ENCODE peak calls at places on chromosomes 5 and 9, in eight cellular contexts. E is KG1; X is activated CD4-positive, alpha-beta T cell treated with anti-CD3 and anti-CD28 coated beads, Interleukin-2, amount 10 ng/mL, durations not matched to agents 24 days and 14 days; D is AG10803; S is GM19239; Z is mucosa of descending colon; M is psoas muscle; L is tibial nerve. F is an unnamed sample.

GRCh38 chr9:89878687-89879086 is 273.9 kb downstream of the GADD45G start:
- DNase-seq in M (peak), E (no peak), X (no peak), L (peak), S (no peak), Z (peak), D (no peak), F (peak)

GRCh38 chr9:19630762-19631161 is 158.1 kb downstream of the SLC24A2 start:
- DNase-seq in S (no peak), D (no peak), L (no peak), X (no peak), Z (no peak), E (no peak), M (no peak), F (no peak)

GRCh38 chr5:998276-998974 is 10.2 kb upstream of the NKD2 start:
- DNase-seq in D (no peak), Z (no peak), L (peak), M (no peak), S (no peak), X (no peak), E (no peak), F (peak)

GRCh38 chr9:134205636-134206316 is 41.4 kb upstream of the RNU6ATAC start:
- DNase-seq in X (no peak), S (no peak), Z (peak), D (peak), E (no peak), M (peak), L (peak), F (peak)

GRCh38 chr5:62307364-62307689 is 1.3 kb downstream of the KIF2A start:
- DNase-seq in E (no peak), D (no peak), Z (no peak), M (no peak), S (no peak), L (no peak), X (no peak), F (no peak)

GRCh38 chr9:130183133-130183762 is 11.0 kb downstream of the NCS1 start:
- DNase-seq in X (no peak), M (no peak), L (no peak), E (no peak), S (no peak), D (peak), Z (no peak), F (no peak)

GRCh38 chr5:89320889-89321288 is 437.9 kb upstream of the MEF2C start:
- DNase-seq in L (no peak), M (no peak), Z (no peak), X (no peak), E (no peak), S (no peak), D (no peak), F (no peak)

GRCh38 chr9:133761641-133762248 is 23.6 kb upstream of the SARDH start:
- DNase-seq in X (no peak), M (peak), S (no peak), L (no peak), E (no peak), D (no peak), Z (no peak), F (no peak)

GRCh38 chr5:127757576-127757975 is 54.4 kb downstream of the CCDC192 start:
- DNase-seq in X (peak), E (no peak), L (no peak), M (no peak), D (peak), S (peak), Z (peak), F (peak)

GRCh38 chr5:148312159-148312558 is at the start of gene SPINK7:
- DNase-seq in L (no peak), M (no peak), E (no peak), D (no peak), X (no peak), S (no peak), Z (no peak), F (no peak)

GRCh38 chr5:139961435-139962157 is 81.5 kb downstream of the NRG2 start:
- DNase-seq in Z (no peak), E (no peak), X (no peak), D (no peak), L (no peak), S (no peak), M (no peak), F (no peak)

GRCh38 chr5:57128325-57128724 is 45.5 kb upstream of the GPBP1 start:
- DNase-seq in S (no peak), X (no peak), L (no peak), M (no peak), Z (no peak), E (no peak), D (no peak), F (no peak)

GRCh38 chr5:135318924-135319323 is 80.1 kb downstream of the MACROH2A1 start:
- DNase-seq in D (no peak), X (no peak), M (no peak), L (no peak), S (no peak), E (no peak), Z (no peak), F (no peak)

GRCh38 chr9:132586830-132587483 is 4.6 kb downstream of the BARHL1 start:
- DNase-seq in S (no peak), X (no peak), Z (no peak), M (no peak), E (no peak), L (no peak), D (no peak), F (no peak)

GRCh38 chr9:1032181-1032580 is 18.0 kb upstream of the DMRT2 start:
- DNase-seq in D (no peak), S (no peak), L (no peak), X (no peak), Z (no peak), E (no peak), M (no peak), F (no peak)

GRCh38 chr9:123696476-123696875 is 233.4 kb downstream of the DENND1A start:
- DNase-seq in X (no peak), Z (no peak), E (no peak), L (no peak), D (peak), S (no peak), M (no peak), F (no peak)

GRCh38 chr9:98362624-98363023 is 107.2 kb upstream of the TBC1D2 start:
- DNase-seq in L (no peak), Z (no peak), M (no peak), E (no peak), X (no peak), D (no peak), S (no peak), F (no peak)

GRCh38 chr5:31995011-31995410 is 179.1 kb downstream of the GOLPH3 start:
- DNase-seq in L (no peak), S (no peak), D (no peak), Z (no peak), E (no peak), M (no peak), X (no peak), F (no peak)

GRCh38 chr9:94806307-94806893 is 79.9 kb downstream of the AOPEP start:
- DNase-seq in E (peak), X (no peak), D (peak), L (no peak), M (no peak), Z (no peak), S (no peak), F (no peak)

GRCh38 chr9:97938081-97938644 is at the start of gene HEMGN:
- DNase-seq in E (peak), D (no peak), L (no peak), X (peak), M (no peak), Z (no peak), S (no peak), F (no peak)

GRCh38 chr5:157026789-157027424 is 32.0 kb downstream of the HAVCR1 start:
- DNase-seq in Z (peak), M (no peak), S (no peak), X (peak), E (no peak), D (no peak), L (no peak), F (no peak)

GRCh38 chr5:31605920-31606319 is 33.0 kb upstream of the PDZD2 start:
- DNase-seq in E (no peak), S (no peak), M (no peak), X (no peak), D (no peak), Z (no peak), L (no peak), F (no peak)

GRCh38 chr5:178068293-178068692 is 45.0 kb upstream of the N4BP3 start:
- DNase-seq in E (no peak), L (no peak), S (no peak), D (no peak), Z (no peak), M (no peak), X (no peak), F (no peak)

GRCh38 chr5:108786806-108787483 is 39.2 kb downstream of the FER start:
- DNase-seq in L (no peak), X (no peak), D (no peak), Z (no peak), S (no peak), E (no peak), M (no peak), F (no peak)

GRCh38 chr9:131817073-131817472 is 77.2 kb upstream of the RAPGEF1 start:
- DNase-seq in L (no peak), E (no peak), X (no peak), Z (no peak), M (no peak), S (no peak), D (no peak), F (no peak)

GRCh38 chr5:69432412-69433206 is 17.7 kb downstream of the MARVELD2 start:
- DNase-seq in X (no peak), Z (no peak), D (no peak), M (no peak), E (no peak), L (no peak), S (no peak), F (no peak)

GRCh38 chr9:38018964-38019602 is 49.9 kb downstream of the SHB start:
- DNase-seq in D (peak), S (no peak), E (no peak), L (no peak), M (no peak), X (no peak), Z (no peak), F (no peak)

GRCh38 chr9:98462310-98462709 is 206.9 kb upstream of the TBC1D2 start:
- DNase-seq in Z (no peak), D (no peak), S (no peak), X (no peak), M (no peak), L (no peak), E (no peak), F (no peak)

GRCh38 chr9:136511670-136512592 is 29.1 kb upstream of the SEC16A start:
- DNase-seq in D (no peak), S (no peak), M (peak), E (no peak), L (no peak), X (no peak), Z (no peak), F (peak)

GRCh38 chr9:133058550-133059320 is 3.0 kb upstream of the CEL start:
- DNase-seq in S (peak), M (no peak), Z (no peak), E (no peak), X (peak), D (no peak), L (no peak), F (no peak)

GRCh38 chr5:149040421-149040820 is 22.4 kb downstream of the SH3TC2 start:
- DNase-seq in X (no peak), E (no peak), L (no peak), S (no peak), M (no peak), D (no peak), Z (no peak), F (no peak)

GRCh38 chr9:8266861-8267260 is 467.3 kb upstream of the DMAC1 start:
- DNase-seq in E (no peak), X (no peak), Z (no peak), D (no peak), L (no peak), M (no peak), S (no peak), F (no peak)

GRCh38 chr5:28850320-28850921 is 1812.0 kb upstream of the CDH9 start:
- DNase-seq in X (no peak), M (no peak), Z (no peak), E (no peak), D (no peak), L (no peak), S (no peak), F (no peak)